ENCODE peak calls at places on chromosomes 3 and 15, in eight cellular contexts. E, R, D, G, C, F, I and Q are unnamed samples.

GRCh38 chr15:94324117-94324826 is 92.9 kb downstream of the MCTP2 start:
- DNase-seq in E (no peak), R (peak), D (no peak), G (no peak), C (peak), F (peak), I (no peak), Q (peak)

GRCh38 chr3:21573291-21573690 is 177.7 kb downstream of the ZNF385D start:
- DNase-seq in E (no peak), R (no peak), D (no peak), G (no peak), C (no peak), F (no peak), I (no peak), Q (no peak)

GRCh38 chr3:30795176-30795575 is 99.3 kb downstream of the GADL1 start:
- DNase-seq in E (no peak), R (no peak), D (no peak), G (no peak), C (no peak), F (no peak), I (no peak), Q (no peak)

GRCh38 chr3:49673715-49674490 is at the start of gene APEH:
- DNase-seq in E (peak), R (peak), D (peak), G (no peak), C (peak), F (no peak), I (peak), Q (no peak)

GRCh38 chr3:105594219-105594618 is 227.5 kb downstream of the ALCAM start:
- DNase-seq in E (no peak), R (no peak), D (no peak), G (no peak), C (no peak), F (no peak), I (no peak), Q (no peak)

GRCh38 chr15:70741677-70742293 is 21.6 kb downstream of the UACA start:
- DNase-seq in E (no peak), R (no peak), D (no peak), G (peak), C (no peak), F (no peak), I (no peak), Q (no peak)

GRCh38 chr15:27398631-27399030 is 427.6 kb downstream of the GABRG3 start:
- DNase-seq in E (no peak), R (no peak), D (no peak), G (no peak), C (no peak), F (peak), I (no peak), Q (no peak)

GRCh38 chr3:184662192-184662591 is 49.7 kb downstream of the MAGEF1 start:
- DNase-seq in E (peak), R (peak), D (no peak), G (no peak), C (no peak), F (no peak), I (no peak), Q (no peak)

GRCh38 chr15:63043391-63044076 is 987 bp downstream of the TPM1 start:
- DNase-seq in E (no peak), R (no peak), D (peak), G (no peak), C (peak), F (peak), I (peak), Q (no peak)

GRCh38 chr3:67037615-67038014 is 39.5 kb downstream of the KBTBD8 start:
- DNase-seq in E (no peak), R (no peak), D (no peak), G (no peak), C (no peak), F (no peak), I (no peak), Q (no peak)

GRCh38 chr3:43031490-43032216 is 52.5 kb downstream of the GASK1A start:
- DNase-seq in E (no peak), R (no peak), D (peak), G (no peak), C (no peak), F (no peak), I (no peak), Q (no peak)

GRCh38 chr3:186782542-186783069 is 771 bp upstream of the EIF4A2 start:
- DNase-seq in E (no peak), R (no peak), D (no peak), G (no peak), C (no peak), F (no peak), I (no peak), Q (no peak)

GRCh38 chr15:68383161-68384074 is 48.5 kb downstream of the ITGA11 start:
- DNase-seq in E (no peak), R (no peak), D (no peak), G (no peak), C (no peak), F (no peak), I (no peak), Q (peak)

GRCh38 chr3:17964113-17964512 is 221.7 kb upstream of the TBC1D5 start:
- DNase-seq in E (no peak), R (no peak), D (no peak), G (peak), C (no peak), F (no peak), I (no peak), Q (no peak)

GRCh38 chr3:120449701-120450216 is 1.0 kb downstream of the FSTL1 start:
- DNase-seq in E (peak), R (no peak), D (no peak), G (no peak), C (no peak), F (no peak), I (no peak), Q (no peak)

GRCh38 chr3:134341391-134341790 is 32.9 kb downstream of the AMOTL2 start:
- DNase-seq in E (no peak), R (no peak), D (no peak), G (no peak), C (no peak), F (no peak), I (no peak), Q (no peak)

GRCh38 chr3:152185941-152186630 is 82.6 kb upstream of the MBNL1 start:
- DNase-seq in E (peak), R (no peak), D (no peak), G (no peak), C (no peak), F (no peak), I (no peak), Q (no peak)

GRCh38 chr3:35645189-35645588 is 5.9 kb downstream of the ARPP21 start:
- DNase-seq in E (no peak), R (no peak), D (no peak), G (no peak), C (no peak), F (no peak), I (no peak), Q (no peak)

GRCh38 chr15:25568751-25569150 is 129.9 kb upstream of the UBE3A start:
- DNase-seq in E (no peak), R (no peak), D (no peak), G (no peak), C (no peak), F (no peak), I (no peak), Q (no peak)

GRCh38 chr15:83163032-83163431 is 44.6 kb downstream of the HDGFL3 start:
- DNase-seq in E (no peak), R (no peak), D (no peak), G (no peak), C (no peak), F (no peak), I (no peak), Q (no peak)

GRCh38 chr3:123773681-123774431 is 110.3 kb downstream of the MYLK start:
- DNase-seq in E (peak), R (peak), D (no peak), G (no peak), C (peak), F (no peak), I (no peak), Q (no peak)

GRCh38 chr3:143847787-143848631 is at the start of gene SLC9A9:
- DNase-seq in E (peak), R (peak), D (peak), G (peak), C (peak), F (peak), I (peak), Q (peak)

GRCh38 chr15:99435761-99436346 is 129.9 kb upstream of the MEF2A start:
- DNase-seq in E (no peak), R (no peak), D (peak), G (no peak), C (no peak), F (no peak), I (no peak), Q (no peak)

GRCh38 chr3:168096210-168096795 is 579 bp upstream of the GOLIM4 start:
- DNase-seq in E (peak), R (peak), D (peak), G (peak), C (peak), F (peak), I (peak), Q (peak)

GRCh38 chr15:81133782-81134461 is at the start of gene CFAP161:
- DNase-seq in E (no peak), R (peak), D (peak), G (no peak), C (peak), F (peak), I (peak), Q (peak)

GRCh38 chr3:10223676-10224639 is 24.3 kb upstream of the TATDN2 start:
- DNase-seq in E (no peak), R (no peak), D (no peak), G (no peak), C (no peak), F (no peak), I (no peak), Q (no peak)

GRCh38 chr3:38374221-38374620 is 27.6 kb downstream of the XYLB start:
- DNase-seq in E (no peak), R (no peak), D (no peak), G (no peak), C (no peak), F (no peak), I (no peak), Q (no peak)

GRCh38 chr3:169280010-169280585 is 383.4 kb downstream of the MECOM start:
- DNase-seq in E (no peak), R (no peak), D (no peak), G (no peak), C (no peak), F (no peak), I (no peak), Q (no peak)

GRCh38 chr3:13612829-13613228 is 63.9 kb downstream of the FBLN2 start:
- DNase-seq in E (no peak), R (no peak), D (peak), G (no peak), C (no peak), F (no peak), I (no peak), Q (no peak)

GRCh38 chr15:36230741-36231140 is 348.7 kb upstream of the CDIN1 start:
- DNase-seq in E (no peak), R (no peak), D (no peak), G (no peak), C (no peak), F (no peak), I (no peak), Q (no peak)

GRCh38 chr3:147987549-147987948 is 578.4 kb downstream of the ZIC1 start:
- DNase-seq in E (no peak), R (no peak), D (no peak), G (no peak), C (no peak), F (no peak), I (no peak), Q (no peak)

GRCh38 chr3:99928758-99929408 is 111.2 kb downstream of the CMSS1 start:
- DNase-seq in E (no peak), R (no peak), D (no peak), G (no peak), C (no peak), F (no peak), I (no peak), Q (no peak)

GRCh38 chr3:108527109-108527508 is 16.7 kb upstream of the MYH15 start:
- DNase-seq in E (no peak), R (peak), D (no peak), G (no peak), C (peak), F (no peak), I (no peak), Q (no peak)

GRCh38 chr3:119647843-119648575 is 12.4 kb downstream of the POPDC2 start:
- DNase-seq in E (no peak), R (no peak), D (no peak), G (no peak), C (no peak), F (no peak), I (no peak), Q (no peak)

GRCh38 chr3:86244897-86245296 is 746.1 kb downstream of the VGLL3 start:
- DNase-seq in E (no peak), R (no peak), D (no peak), G (no peak), C (peak), F (peak), I (no peak), Q (no peak)

GRCh38 chr15:77454265-77454664 is 33.6 kb downstream of the HMG20A start:
- DNase-seq in E (no peak), R (no peak), D (no peak), G (no peak), C (no peak), F (no peak), I (no peak), Q (no peak)

GRCh38 chr3:16290827-16291196 is 25.8 kb downstream of the OXNAD1 start:
- DNase-seq in E (no peak), R (no peak), D (no peak), G (no peak), C (no peak), F (no peak), I (no peak), Q (no peak)

GRCh38 chr3:11367116-11367781 is 95.1 kb downstream of the ATG7 start:
- DNase-seq in E (no peak), R (no peak), D (peak), G (no peak), C (no peak), F (no peak), I (no peak), Q (no peak)

GRCh38 chr3:50850639-50851511 is 176.1 kb downstream of the DOCK3 start:
- DNase-seq in E (no peak), R (no peak), D (no peak), G (no peak), C (no peak), F (no peak), I (no peak), Q (no peak)